ENCODE peak calls at places on chromosomes 6 and 20, in five cellular contexts. One of them, this sample, is unnamed.

GRCh38 chr6:32149577-32149845 is 2.2 kb downstream of the PRRT1 start:
- DNase-seq in OCI-LY7: no peak
- DNase-seq in bronchial epithelial cell: no peak
- DNase-seq in dorsolateral prefrontal cortex: no peak
- DNase-seq in psoas muscle: no peak
- DNase-seq in this sample: no peak

GRCh38 chr6:23728707-23729106 is 397.3 kb upstream of the NRSN1 start:
- DNase-seq in OCI-LY7: no peak
- DNase-seq in bronchial epithelial cell: no peak
- DNase-seq in dorsolateral prefrontal cortex: no peak
- DNase-seq in psoas muscle: no peak
- DNase-seq in this sample: no peak

GRCh38 chr6:54138795-54139194 is 27.6 kb downstream of the MLIP start:
- DNase-seq in OCI-LY7: no peak
- DNase-seq in bronchial epithelial cell: no peak
- DNase-seq in dorsolateral prefrontal cortex: no peak
- DNase-seq in psoas muscle: no peak
- DNase-seq in this sample: no peak

GRCh38 chr6:106534564-106534982 is 94.7 kb downstream of the RTN4IP1 start:
- DNase-seq in OCI-LY7: no peak
- DNase-seq in bronchial epithelial cell: peak
- DNase-seq in dorsolateral prefrontal cortex: no peak
- DNase-seq in psoas muscle: no peak
- DNase-seq in this sample: no peak

GRCh38 chr20:62766071-62766450 is 30.2 kb upstream of the MRGBP start:
- DNase-seq in OCI-LY7: no peak
- DNase-seq in bronchial epithelial cell: no peak
- DNase-seq in dorsolateral prefrontal cortex: no peak
- DNase-seq in psoas muscle: peak
- DNase-seq in this sample: no peak

GRCh38 chr20:2892376-2892775 is 19.1 kb downstream of the PTPRA start:
- DNase-seq in OCI-LY7: no peak
- DNase-seq in bronchial epithelial cell: no peak
- DNase-seq in dorsolateral prefrontal cortex: no peak
- DNase-seq in psoas muscle: no peak
- DNase-seq in this sample: no peak

GRCh38 chr20:32886652-32887051 is 27.9 kb downstream of the EFCAB8 start:
- DNase-seq in OCI-LY7: no peak
- DNase-seq in bronchial epithelial cell: no peak
- DNase-seq in dorsolateral prefrontal cortex: no peak
- DNase-seq in psoas muscle: no peak
- DNase-seq in this sample: no peak

GRCh38 chr6:125968493-125968892 is 11.9 kb downstream of the HINT3 start:
- DNase-seq in OCI-LY7: no peak
- DNase-seq in bronchial epithelial cell: no peak
- DNase-seq in dorsolateral prefrontal cortex: no peak
- DNase-seq in psoas muscle: no peak
- DNase-seq in this sample: no peak

GRCh38 chr6:46220351-46221220 is 49.8 kb upstream of the ENPP5 start:
- DNase-seq in OCI-LY7: peak
- DNase-seq in bronchial epithelial cell: no peak
- DNase-seq in dorsolateral prefrontal cortex: no peak
- DNase-seq in psoas muscle: no peak
- DNase-seq in this sample: peak

GRCh38 chr20:4946585-4947378 is 54.5 kb downstream of the SLC23A2 start:
- DNase-seq in OCI-LY7: no peak
- DNase-seq in bronchial epithelial cell: no peak
- DNase-seq in dorsolateral prefrontal cortex: no peak
- DNase-seq in psoas muscle: no peak
- DNase-seq in this sample: no peak

GRCh38 chr6:50591135-50591534 is 122.2 kb upstream of the TFAP2D start:
- DNase-seq in OCI-LY7: no peak
- DNase-seq in bronchial epithelial cell: no peak
- DNase-seq in dorsolateral prefrontal cortex: no peak
- DNase-seq in psoas muscle: no peak
- DNase-seq in this sample: no peak

GRCh38 chr6:10962673-10963072 is 75.8 kb downstream of the SYCP2L start:
- DNase-seq in OCI-LY7: no peak
- DNase-seq in bronchial epithelial cell: peak
- DNase-seq in dorsolateral prefrontal cortex: no peak
- DNase-seq in psoas muscle: no peak
- DNase-seq in this sample: no peak

GRCh38 chr20:58944610-58945009 is 36.4 kb upstream of the NELFCD start:
- DNase-seq in OCI-LY7: no peak
- DNase-seq in bronchial epithelial cell: no peak
- DNase-seq in dorsolateral prefrontal cortex: no peak
- DNase-seq in psoas muscle: no peak
- DNase-seq in this sample: no peak

GRCh38 chr6:82045965-82046756 is 201.4 kb downstream of the IBTK start:
- DNase-seq in OCI-LY7: no peak
- DNase-seq in bronchial epithelial cell: no peak
- DNase-seq in dorsolateral prefrontal cortex: no peak
- DNase-seq in psoas muscle: no peak
- DNase-seq in this sample: no peak

GRCh38 chr6:145453376-145453775 is 281.9 kb downstream of the EPM2A start:
- DNase-seq in OCI-LY7: no peak
- DNase-seq in bronchial epithelial cell: peak
- DNase-seq in dorsolateral prefrontal cortex: no peak
- DNase-seq in psoas muscle: no peak
- DNase-seq in this sample: no peak

GRCh38 chr6:1348675-1349074 is 36.8 kb downstream of the FOXQ1 start:
- DNase-seq in OCI-LY7: no peak
- DNase-seq in bronchial epithelial cell: no peak
- DNase-seq in dorsolateral prefrontal cortex: no peak
- DNase-seq in psoas muscle: peak
- DNase-seq in this sample: peak

GRCh38 chr6:165988306-165988756 is 179.3 kb downstream of the TBXT start:
- DNase-seq in OCI-LY7: no peak
- DNase-seq in bronchial epithelial cell: no peak
- DNase-seq in dorsolateral prefrontal cortex: peak
- DNase-seq in psoas muscle: no peak
- DNase-seq in this sample: no peak

GRCh38 chr20:1415667-1416468 is 23.0 kb upstream of the FKBP1A start:
- DNase-seq in OCI-LY7: no peak
- DNase-seq in bronchial epithelial cell: peak
- DNase-seq in dorsolateral prefrontal cortex: no peak
- DNase-seq in psoas muscle: no peak
- DNase-seq in this sample: peak

DNA sequence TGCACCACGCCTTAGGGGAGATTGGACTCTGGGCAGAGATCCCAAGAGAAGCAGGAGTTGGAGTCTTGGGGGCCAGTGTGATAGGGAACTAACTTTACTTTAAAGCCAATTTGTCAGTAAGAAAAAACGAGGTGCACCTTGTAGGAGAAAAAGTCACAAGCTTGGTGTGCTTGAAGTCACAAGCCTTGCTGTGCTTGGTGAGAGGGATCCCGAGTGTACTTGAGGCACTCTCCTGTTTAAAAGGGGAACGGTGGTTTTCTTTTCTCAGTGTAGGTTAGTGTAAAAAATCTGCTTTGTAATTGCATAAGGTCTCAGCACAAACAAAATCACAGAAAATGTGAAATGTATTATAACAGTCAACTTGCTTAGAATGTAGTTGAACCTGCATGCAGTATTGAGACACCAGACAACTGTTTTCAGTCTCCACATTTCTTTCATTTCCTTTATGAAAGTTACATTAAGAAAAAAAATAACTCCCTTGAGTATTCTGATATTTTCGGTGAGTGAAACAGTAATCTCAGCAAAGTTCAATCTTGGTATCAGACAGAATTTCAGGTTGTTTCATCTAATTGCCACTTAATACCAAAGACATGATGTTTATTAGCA is 111.1 kb upstream of the DUSP22 start:
- DNase-seq in OCI-LY7: peak
- DNase-seq in bronchial epithelial cell: no peak
- DNase-seq in dorsolateral prefrontal cortex: no peak
- DNase-seq in psoas muscle: no peak
- DNase-seq in this sample: no peak
- H3K4me3 ChIP-seq in OCI-LY7: peak
- H3K4me3 ChIP-seq in bronchial epithelial cell: no peak
- H3K4me3 ChIP-seq in dorsolateral prefrontal cortex: no peak
- H3K4me3 ChIP-seq in psoas muscle: no peak
- H3K4me3 ChIP-seq in this sample: no peak

DNA sequence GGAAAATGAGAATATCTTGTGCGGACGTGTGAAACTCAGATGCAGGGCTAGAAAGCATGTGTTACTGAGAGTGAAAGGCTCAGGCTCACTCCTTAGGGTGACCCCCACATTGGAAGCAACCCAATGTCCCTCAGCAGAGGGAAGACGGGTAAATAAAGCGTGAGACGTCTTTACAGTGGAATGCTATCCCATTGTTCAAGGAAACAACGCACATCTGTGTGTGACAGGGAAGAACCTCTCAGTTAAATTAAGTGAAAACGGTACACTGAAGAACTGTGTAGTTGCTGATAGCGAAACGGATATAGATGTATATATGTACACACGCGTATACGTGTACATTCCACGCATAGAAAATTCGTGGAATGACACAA is 839 bp downstream of the HNF4A start:
- DNase-seq in OCI-LY7: no peak
- DNase-seq in bronchial epithelial cell: no peak
- DNase-seq in dorsolateral prefrontal cortex: no peak
- DNase-seq in psoas muscle: no peak
- DNase-seq in this sample: no peak
- H3K4me3 ChIP-seq in OCI-LY7: no peak
- H3K4me3 ChIP-seq in bronchial epithelial cell: no peak
- H3K4me3 ChIP-seq in dorsolateral prefrontal cortex: no peak
- H3K4me3 ChIP-seq in psoas muscle: no peak
- H3K4me3 ChIP-seq in this sample: no peak

GRCh38 chr6:28334272-28335039 is 1.5 kb downstream of the ZSCAN31 start:
- DNase-seq in OCI-LY7: no peak
- DNase-seq in bronchial epithelial cell: no peak
- DNase-seq in dorsolateral prefrontal cortex: no peak
- DNase-seq in psoas muscle: no peak
- DNase-seq in this sample: no peak
- H3K4me3 ChIP-seq in OCI-LY7: no peak
- H3K4me3 ChIP-seq in bronchial epithelial cell: no peak
- H3K4me3 ChIP-seq in dorsolateral prefrontal cortex: no peak
- H3K4me3 ChIP-seq in psoas muscle: peak
- H3K4me3 ChIP-seq in this sample: peak

GRCh38 chr20:50022676-50023075 is 39.9 kb downstream of the SNAI1 start:
- DNase-seq in OCI-LY7: no peak
- DNase-seq in bronchial epithelial cell: no peak
- DNase-seq in dorsolateral prefrontal cortex: no peak
- DNase-seq in psoas muscle: no peak
- DNase-seq in this sample: no peak
- H3K4me3 ChIP-seq in OCI-LY7: peak
- H3K4me3 ChIP-seq in bronchial epithelial cell: no peak
- H3K4me3 ChIP-seq in dorsolateral prefrontal cortex: no peak
- H3K4me3 ChIP-seq in psoas muscle: no peak
- H3K4me3 ChIP-seq in this sample: no peak

GRCh38 chr20:44583179-44583578 is 800 bp downstream of the PKIG start:
- DNase-seq in OCI-LY7: no peak
- DNase-seq in bronchial epithelial cell: no peak
- DNase-seq in dorsolateral prefrontal cortex: no peak
- DNase-seq in psoas muscle: no peak
- DNase-seq in this sample: no peak

GRCh38 chr20:44579313-44580090 is 2.9 kb upstream of the PKIG start:
- DNase-seq in OCI-LY7: peak
- DNase-seq in bronchial epithelial cell: no peak
- DNase-seq in dorsolateral prefrontal cortex: no peak
- DNase-seq in psoas muscle: no peak
- DNase-seq in this sample: no peak

GRCh38 chr20:44582321-44583025 is at the start of gene PKIG:
- DNase-seq in OCI-LY7: peak
- DNase-seq in bronchial epithelial cell: peak
- DNase-seq in dorsolateral prefrontal cortex: no peak
- DNase-seq in psoas muscle: peak
- DNase-seq in this sample: peak

GRCh38 chr20:44580581-44581268 is 1.7 kb upstream of the PKIG start:
- DNase-seq in OCI-LY7: no peak
- DNase-seq in bronchial epithelial cell: no peak
- DNase-seq in dorsolateral prefrontal cortex: no peak
- DNase-seq in psoas muscle: peak
- DNase-seq in this sample: no peak

DNA sequence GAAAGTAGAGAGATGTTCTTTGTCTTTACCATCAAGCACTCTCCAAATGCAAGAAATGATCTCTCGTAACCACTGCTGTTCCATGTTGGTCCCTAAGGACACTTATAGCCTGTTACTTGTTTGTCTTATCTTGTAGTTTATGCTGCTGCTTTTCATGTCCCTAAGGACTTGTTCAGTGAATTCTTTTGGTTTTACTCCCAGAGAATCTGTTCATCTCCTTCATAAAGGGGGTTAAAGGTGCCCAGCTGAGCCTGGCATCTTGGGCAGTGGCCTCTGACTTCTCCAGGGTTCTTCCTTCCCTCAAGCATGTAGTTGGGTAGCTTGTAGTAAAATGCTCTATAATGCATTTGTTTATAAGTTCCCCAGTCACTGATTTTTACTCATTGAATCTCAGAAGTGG is 864 bp upstream of the PKIG start:
- DNase-seq in OCI-LY7: no peak
- DNase-seq in bronchial epithelial cell: no peak
- DNase-seq in dorsolateral prefrontal cortex: no peak
- DNase-seq in psoas muscle: no peak
- DNase-seq in this sample: no peak
- H3K4me3 ChIP-seq in OCI-LY7: peak
- H3K4me3 ChIP-seq in bronchial epithelial cell: no peak
- H3K4me3 ChIP-seq in dorsolateral prefrontal cortex: no peak
- H3K4me3 ChIP-seq in psoas muscle: peak
- H3K4me3 ChIP-seq in this sample: no peak

DNA sequence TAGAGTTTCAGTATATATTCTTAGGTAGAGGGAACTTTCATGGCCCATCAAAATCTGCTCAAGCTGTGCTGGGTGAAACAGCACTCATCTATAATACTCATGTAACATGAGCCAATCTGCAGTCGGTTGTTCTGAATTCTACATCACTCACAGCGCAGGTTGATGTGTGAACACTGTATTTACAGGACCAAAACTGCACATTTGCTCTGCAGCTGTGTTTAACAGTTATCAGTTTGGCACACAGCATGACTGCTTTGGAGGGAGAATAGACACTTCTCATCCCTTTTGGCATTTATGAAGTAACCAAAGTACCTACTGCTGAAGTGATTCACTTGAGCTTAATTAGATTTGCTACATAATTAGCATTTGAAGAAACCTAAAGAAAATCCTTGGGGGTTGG is 225.1 kb downstream of the BCKDHB start:
- DNase-seq in OCI-LY7: no peak
- DNase-seq in bronchial epithelial cell: no peak
- DNase-seq in dorsolateral prefrontal cortex: no peak
- DNase-seq in psoas muscle: no peak
- DNase-seq in this sample: no peak
- H3K4me3 ChIP-seq in OCI-LY7: no peak
- H3K4me3 ChIP-seq in bronchial epithelial cell: no peak
- H3K4me3 ChIP-seq in dorsolateral prefrontal cortex: no peak
- H3K4me3 ChIP-seq in psoas muscle: no peak
- H3K4me3 ChIP-seq in this sample: no peak

This sample was measured in NB4.